ENCODE peak calls at places on chromosomes 16 and 17, in seven cellular contexts. R is HepG2, N is K562, V is GM12878, S is HCT116, I is H1, E is SK-N-SH. X is an unnamed sample. For H3K4me1 and H3K27me3, the result is how much of the 10 kb centered on the place peaks cover.

GRCh38 chr16:4136229-4136813 is 20.1 kb upstream of the ADCY9 start:
- DNase-seq in N (no peak), V (no peak), I (no peak), E (no peak), R (no peak), S (peak), X (no peak)

GRCh38 chr16:19135896-19136438 is 22.2 kb downstream of the ITPRIPL2 start:
- DNase-seq in N (peak), R (no peak), E (no peak), I (no peak), S (no peak), V (no peak), X (no peak)

GRCh38 chr17:43545383-43545632 is 832 bp downstream of the ETV4 start:
- DNase-seq in V (no peak), E (no peak), R (no peak), I (no peak), S (no peak), N (peak), X (no peak)

GRCh38 chr17:31573861-31574260 is 182.4 kb downstream of the RAB11FIP4 start:
- DNase-seq in S (no peak), V (no peak), N (no peak), E (peak), R (no peak), I (no peak), X (no peak)

GRCh38 chr17:63740464-63741181 is 976 bp downstream of the STRADA start:
- DNase-seq in N (no peak), V (no peak), E (peak), S (no peak), I (no peak), R (no peak), X (no peak)

GRCh38 chr16:73062640-73063283 is 14.8 kb upstream of the ZFHX3 start:
- DNase-seq in S (no peak), N (no peak), E (peak), R (no peak), V (no peak), I (no peak), X (no peak)

GRCh38 chr17:8649157-8650118 is 18.9 kb upstream of the MYH10 start:
- DNase-seq in V (no peak), S (no peak), N (no peak), E (no peak), R (no peak), I (no peak), X (no peak)

GRCh38 chr17:43040655-43041054 is 15.6 kb downstream of the RND2 start:
- DNase-seq in S (no peak), N (no peak), I (no peak), E (no peak), R (peak), V (no peak), X (no peak)

GRCh38 chr16:79334127-79334526 is 266.4 kb downstream of the MAF start:
- DNase-seq in V (no peak), I (no peak), R (peak), S (no peak), E (no peak), N (peak), X (no peak)

GRCh38 chr16:57578521-57579360 is 36.3 kb downstream of the ADGRG5 start:
- DNase-seq in V (no peak), I (no peak), E (no peak), R (no peak), S (no peak), N (peak), X (no peak)

GRCh38 chr16:525520-526180 is 1.9 kb upstream of the CAPN15 start:
- DNase-seq in N (no peak), I (no peak), E (no peak), V (peak), S (peak), R (no peak), X (no peak)

GRCh38 chr17:82117139-82118090 is 19.4 kb upstream of the FASN start:
- DNase-seq in E (peak), V (no peak), I (no peak), S (no peak), N (no peak), R (peak), X (no peak)

GRCh38 chr17:19457830-19458271 is 46.8 kb downstream of the RNF112 start:
- DNase-seq in I (no peak), E (no peak), R (no peak), N (no peak), V (no peak), S (no peak), X (peak)

GRCh38 chr17:6494239-6494941 is 50.1 kb downstream of the PIMREG start:
- DNase-seq in S (no peak), V (no peak), R (no peak), I (no peak), E (no peak), N (no peak), X (no peak)

GRCh38 chr17:29613856-29614255 is 8.9 kb downstream of the CORO6 start:
- DNase-seq in S (no peak), E (no peak), N (no peak), I (no peak), V (no peak), R (no peak), X (no peak)

DNA sequence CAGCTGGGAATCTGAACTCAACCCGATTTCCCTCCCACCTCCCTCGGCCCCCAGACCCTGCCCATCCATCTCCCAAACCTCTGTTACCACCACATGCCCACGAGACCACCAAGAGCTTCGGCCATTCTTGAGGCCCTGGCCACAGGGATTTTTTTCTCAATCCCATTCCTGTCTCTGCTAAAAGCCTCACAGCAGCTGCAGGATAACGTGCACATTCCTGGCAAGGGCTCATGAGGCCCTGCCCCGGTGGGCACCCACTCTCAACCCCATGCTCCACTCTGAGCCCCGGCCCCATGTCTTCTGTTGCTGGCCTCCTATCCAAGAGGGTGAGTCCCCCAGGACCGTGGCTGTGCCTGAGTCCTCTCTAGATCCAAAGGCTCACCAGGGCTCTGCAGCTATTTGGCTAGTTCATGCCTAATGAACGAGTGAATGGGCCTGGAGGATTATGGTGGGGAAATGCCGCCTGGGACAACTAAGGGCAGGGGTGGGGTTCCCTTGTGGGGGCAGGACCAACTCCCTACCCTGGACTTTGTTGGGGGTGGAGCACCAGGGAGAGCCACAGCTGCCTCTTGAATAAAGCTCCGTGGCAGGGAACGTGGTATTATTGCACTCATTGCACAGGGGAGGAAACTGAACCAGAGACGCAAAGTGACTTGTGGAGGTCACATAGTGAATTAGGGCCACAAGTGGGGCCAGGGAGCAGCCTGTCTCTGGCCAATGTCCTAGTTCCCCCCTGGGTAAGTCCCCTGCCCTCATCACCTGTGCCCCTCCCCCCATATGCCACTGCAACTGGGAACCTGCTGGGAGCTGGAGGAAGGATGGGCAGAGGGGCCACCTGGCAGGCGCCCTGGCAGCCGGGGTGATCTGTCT is 113.8 kb upstream of the SMURF2 start:
- DNase-seq in N (no peak), E (no peak), S (no peak), I (no peak), V (no peak), R (peak), X (no peak)
- H3K4me1 ChIP-seq in N (under half), E (under half), S (under half), I (under half), V (under half), R (under half), X (under half)

GRCh38 chr17:2398655-2399571 is 1.9 kb downstream of the MNT start:
- DNase-seq in E (peak), S (no peak), N (peak), I (no peak), V (no peak), R (peak), X (no peak)

GRCh38 chr17:2400877-2401425 is at the start of gene MNT:
- DNase-seq in S (peak), I (peak), N (peak), E (peak), V (no peak), R (peak), X (peak)

GRCh38 chr17:2399572-2400473 is 1.0 kb downstream of the MNT start:
- DNase-seq in S (peak), R (peak), V (peak), E (peak), N (peak), I (peak), X (peak)

GRCh38 chr17:2401426-2402221 is 764 bp upstream of the MNT start:
- DNase-seq in N (peak), V (peak), R (peak), I (peak), E (peak), S (peak), X (peak)

DNA sequence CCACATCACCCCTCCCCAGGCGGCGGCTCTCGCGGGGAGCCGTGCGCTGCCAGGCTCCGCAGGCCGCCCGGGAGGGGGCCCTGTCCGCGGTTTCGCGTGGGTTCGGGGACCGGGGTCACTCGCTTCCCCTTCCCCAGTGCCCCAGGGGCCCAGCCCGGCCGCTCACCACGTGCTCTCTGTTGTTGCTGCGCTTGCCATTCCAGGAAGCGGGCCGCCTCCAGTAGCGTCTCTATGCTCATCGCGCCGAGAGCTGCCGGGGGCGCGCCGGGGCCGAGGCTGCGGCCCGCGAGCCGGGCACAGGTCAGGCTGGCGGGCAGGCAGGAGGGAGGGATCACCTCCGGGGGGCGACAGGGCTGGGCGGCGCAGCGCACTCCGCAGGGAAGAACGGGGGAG is 390 bp downstream of the MNT start:
- DNase-seq in S (no peak), V (no peak), E (peak), R (peak), N (peak), I (no peak), X (no peak)
- H3K27me3 ChIP-seq in S (under half), V (under half), E (under half), R (under half), N (under half), I (under half), X (under half)

GRCh38 chr16:14339694-14340093 is 268.6 kb downstream of the MRTFB start:
- DNase-seq in E (no peak), I (no peak), N (no peak), V (no peak), S (no peak), R (no peak), X (no peak)
- TF ChIP-seq YY1 in E (no peak), I (no peak), N (no peak), V (no peak), S (no peak), R (no peak), X (no peak)

DNA sequence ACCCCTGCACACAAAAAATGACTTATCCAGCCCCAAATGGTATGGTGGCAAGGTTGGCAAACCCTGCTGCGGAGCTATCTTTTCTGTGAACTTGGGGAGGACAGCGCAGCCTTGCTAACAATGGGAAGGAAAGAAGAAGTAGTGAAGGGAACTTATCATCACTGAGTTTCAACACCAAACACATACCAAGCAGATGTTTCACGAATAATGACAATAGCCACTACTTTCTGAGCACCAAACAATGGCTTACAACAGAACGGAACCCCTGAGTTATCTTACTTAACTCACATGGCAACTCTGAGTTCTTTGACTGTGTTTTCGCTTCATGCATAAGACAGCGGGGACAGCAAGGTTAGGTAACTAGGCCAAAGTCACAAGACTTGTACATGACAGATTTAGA is 148.9 kb downstream of the XYLT1 start:
- DNase-seq in S (no peak), N (no peak), I (no peak), R (no peak), E (no peak), V (no peak), X (no peak)
- H3K4me1 ChIP-seq in S (under half), N (under half), I (under half), R (under half), E (under half), V (under half), X (under half)

GRCh38 chr17:45915263-45915662 is 20.9 kb downstream of the MAPT start:
- DNase-seq in E (no peak), V (no peak), I (no peak), S (no peak), N (no peak), R (no peak), X (no peak)

GRCh38 chr17:45920083-45920482 is 25.7 kb downstream of the MAPT start:
- DNase-seq in N (no peak), R (no peak), V (no peak), E (no peak), S (no peak), I (no peak), X (no peak)

GRCh38 chr17:45918241-45918745 is 23.9 kb downstream of the MAPT start:
- DNase-seq in V (no peak), N (no peak), S (no peak), I (no peak), R (no peak), E (no peak), X (no peak)

GRCh38 chr17:45917081-45917480 is 22.7 kb downstream of the MAPT start:
- DNase-seq in S (no peak), I (no peak), E (no peak), V (no peak), R (no peak), N (no peak), X (no peak)

DNA sequence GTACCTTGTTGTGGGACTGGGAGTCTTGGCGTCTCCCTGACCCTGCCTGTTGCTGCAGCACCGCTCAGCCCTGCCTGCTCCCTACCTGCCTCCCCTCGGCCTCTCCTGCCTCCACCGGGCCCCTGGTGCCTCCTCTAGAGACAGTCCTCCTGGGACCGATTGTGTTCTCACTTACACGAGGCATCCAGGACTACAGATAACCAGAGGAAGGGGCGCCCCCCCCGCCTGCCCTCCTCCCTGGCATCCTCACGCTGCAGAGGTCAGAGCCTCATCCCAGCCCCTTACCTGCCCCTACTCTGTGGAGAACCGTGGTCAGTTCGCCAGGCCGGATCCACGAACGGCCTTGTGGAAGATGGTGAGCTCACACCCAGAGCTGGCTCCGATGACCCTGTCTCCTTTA is 24.8 kb downstream of the MAPT start:
- DNase-seq in R (no peak), E (no peak), S (no peak), N (no peak), V (no peak), I (no peak), X (no peak)
- H3K27me3 ChIP-seq in R (under half), E (under half), S (under half), N (half or more), V (under half), I (under half), X (under half)